ENCODE peak calls at places on chromosomes 12 and 14, in four cellular contexts. C is breast epithelium, N is stomach, U is GM12878. J is an unnamed sample.

GRCh38 chr12:30578426-30578825 is 117.2 kb downstream of the IPO8 start:
- DNase-seq in C (no peak), N (no peak), U (no peak), J (no peak)

GRCh38 chr12:13777374-13777773 is 204.0 kb downstream of the GRIN2B start:
- DNase-seq in C (no peak), N (no peak), U (no peak), J (no peak)

GRCh38 chr14:90242444-90242843 is 13.9 kb upstream of the PSMC1 start:
- DNase-seq in C (no peak), N (no peak), U (no peak), J (no peak)

GRCh38 chr12:29043069-29043468 is 106.0 kb upstream of the FAR2 start:
- DNase-seq in C (no peak), N (no peak), U (no peak), J (no peak)

GRCh38 chr14:68854421-68854820 is 61.6 kb upstream of the ZFP36L1 start:
- DNase-seq in C (no peak), N (no peak), U (no peak), J (no peak)

GRCh38 chr14:73775339-73776193 is 61.4 kb upstream of the PNMA1 start:
- DNase-seq in C (no peak), N (no peak), U (no peak), J (no peak)

GRCh38 chr14:65732112-65732511 is 319.6 kb downstream of the FUT8 start:
- DNase-seq in C (no peak), N (no peak), U (peak; percentile 55), J (peak; percentile 21)

GRCh38 chr12:80041691-80042090 is 57.6 kb upstream of the OTOGL start:
- DNase-seq in C (no peak), N (no peak), U (no peak), J (no peak)

GRCh38 chr12:59834659-59835474 is 239.0 kb downstream of the SLC16A7 start:
- DNase-seq in C (no peak), N (no peak), U (no peak), J (no peak)

GRCh38 chr12:104695453-104696148 is 238.9 kb downstream of the CHST11 start:
- DNase-seq in C (no peak), N (no peak), U (peak; percentile 73), J (no peak)

GRCh38 chr12:109033239-109034196 is 12.7 kb upstream of the SVOP start:
- DNase-seq in C (no peak), N (no peak), U (no peak), J (no peak)

GRCh38 chr14:74608959-74609611 is 3.0 kb downstream of the LTBP2 start:
- DNase-seq in C (peak; percentile 85), N (peak; percentile 88), U (peak; percentile 45), J (peak; percentile 52)

GRCh38 chr14:56949828-56950227 is 139.5 kb upstream of the OTX2 start:
- DNase-seq in C (no peak), N (no peak), U (no peak), J (no peak)

GRCh38 chr12:132986885-132987225 is 688 bp downstream of the ZNF26 start:
- DNase-seq in C (no peak), N (no peak), U (no peak), J (no peak)

GRCh38 chr12:124767075-124767821 is 96.4 kb downstream of the SCARB1 start:
- DNase-seq in C (no peak), N (peak; percentile 86), U (peak; percentile 67), J (peak; percentile 89)
- TF ChIP-seq POLR2AphosphoS5 in C (peak; percentile 49), N (no peak), U (no peak), J (no peak)

GRCh38 chr12:116915326-116915725 is 4.6 kb downstream of the FBXW8 start:
- DNase-seq in C (no peak), N (no peak), U (no peak), J (no peak)

GRCh38 chr12:116916122-116916521 is 5.4 kb downstream of the FBXW8 start:
- DNase-seq in C (no peak), N (no peak), U (no peak), J (no peak)

GRCh38 chr12:116906285-116906684 is 4.5 kb upstream of the FBXW8 start:
- DNase-seq in C (no peak), N (no peak), U (no peak), J (no peak)

GRCh38 chr12:116910280-116910644 is 488 bp upstream of the FBXW8 start:
- DNase-seq in C (no peak), N (no peak), U (no peak), J (no peak)

GRCh38 chr12:116910645-116911449 is at the start of gene FBXW8:
- DNase-seq in C (peak; percentile 25), N (peak; percentile 71), U (no peak), J (peak; percentile 73)
- TF ChIP-seq POLR2A in C (no peak), N (no peak), U (peak; percentile 84), J (peak; percentile 61)

DNA sequence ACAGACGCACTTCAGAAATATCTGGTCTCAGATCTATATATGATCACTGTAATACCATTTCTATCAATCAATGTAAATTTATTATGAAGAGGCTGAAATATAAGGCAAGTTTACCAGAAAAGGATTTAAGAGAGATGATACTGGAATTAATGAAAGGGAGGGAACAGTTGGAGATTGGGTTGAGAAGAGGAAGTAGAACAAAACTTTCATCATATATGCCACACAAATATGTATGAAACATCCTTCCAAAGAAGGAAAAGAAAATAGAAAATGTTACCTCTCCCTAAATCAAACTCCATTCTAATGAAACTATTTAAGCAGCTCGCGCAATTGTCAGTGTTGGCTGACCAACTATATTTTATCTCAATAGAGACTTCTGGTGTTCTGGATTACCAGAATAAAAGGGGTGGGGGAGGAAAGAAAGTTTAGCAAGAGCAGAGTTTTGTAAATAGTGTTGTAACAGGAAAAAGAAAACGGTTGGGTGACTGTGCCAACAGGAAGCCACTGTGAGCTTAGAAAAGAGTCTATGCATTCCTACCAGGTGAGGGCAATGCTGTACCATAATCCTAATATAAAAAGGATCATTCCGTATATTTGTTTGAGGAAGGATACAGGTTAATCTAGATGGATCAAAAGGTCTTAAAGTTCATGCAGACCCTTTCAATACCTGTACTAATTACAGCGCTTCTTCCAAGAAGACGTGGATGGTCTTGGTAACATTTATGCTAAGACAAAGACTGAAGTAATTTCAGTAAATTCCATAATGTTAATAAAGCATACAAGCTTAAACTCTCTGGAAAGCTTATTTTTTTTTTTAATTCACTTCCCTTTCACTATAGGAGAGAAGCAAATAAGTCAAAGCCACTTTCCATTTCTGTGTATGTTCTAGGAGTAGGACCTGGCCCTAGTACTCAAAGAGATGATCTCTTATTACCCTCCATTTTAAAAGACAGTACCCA is 14.5 kb upstream of the LLPH start:
- DNase-seq in C (no peak), N (peak; percentile 65), U (no peak), J (no peak)
- TF ChIP-seq POLR2AphosphoS5 in C (no peak), N (peak; percentile 54), U (no peak), J (no peak)

GRCh38 chr14:100375963-100376735 is 53.0 kb downstream of the SLC25A47 start:
- DNase-seq in C (peak; percentile 93), N (peak; percentile 95), U (peak; percentile 74), J (peak; percentile 68)
- TF ChIP-seq POLR2A in C (peak; percentile 40), N (no peak), U (peak; percentile 91), J (peak; percentile 90)

GRCh38 chr14:64705406-64706118 is 1.3 kb downstream of the PLEKHG3 start:
- DNase-seq in C (no peak), N (no peak), U (no peak), J (no peak)
- TF ChIP-seq POLR2AphosphoS5 in C (no peak), N (no peak), U (no peak), J (no peak)

DNA sequence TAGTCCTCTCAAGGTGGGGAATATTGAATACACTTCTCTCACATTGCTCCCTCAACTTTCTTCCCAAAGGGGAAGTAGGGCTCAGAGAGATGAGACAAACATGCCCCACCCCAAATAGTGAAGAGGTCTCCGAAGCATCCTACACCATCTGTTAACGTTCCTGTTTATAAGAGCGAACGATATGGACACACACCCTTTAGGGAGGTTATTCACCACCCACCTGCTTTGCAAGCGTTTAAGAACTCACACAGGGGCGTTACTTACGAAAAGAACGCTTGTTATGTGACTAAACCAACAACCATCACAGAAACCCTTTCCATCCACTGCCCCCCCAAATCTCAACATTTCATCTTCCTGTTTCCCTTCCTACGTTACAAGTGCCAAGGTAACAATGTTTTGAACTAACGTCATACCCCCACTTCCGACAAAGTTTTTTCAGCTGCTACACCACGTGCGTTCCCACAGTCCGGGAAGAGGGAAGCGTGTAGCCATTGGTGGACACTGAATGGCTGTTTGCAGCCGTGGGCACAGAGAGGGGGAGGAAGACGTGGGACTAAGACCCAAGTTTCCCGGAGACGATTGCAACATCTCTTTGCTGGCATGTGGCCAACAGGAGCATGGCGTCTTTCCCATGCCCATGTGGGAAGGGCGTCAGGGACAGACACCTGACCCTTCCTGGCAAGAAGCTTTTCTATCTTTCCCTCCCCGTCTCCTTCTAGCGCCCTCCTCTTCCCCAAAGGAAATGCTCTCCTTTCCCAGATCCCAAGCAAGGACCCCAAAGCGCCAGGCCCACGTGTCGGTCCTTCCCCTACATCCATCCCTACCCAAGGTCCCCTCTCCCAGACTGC is 1.2 kb downstream of the YBX3 start:
- DNase-seq in C (peak; percentile 97), N (peak; percentile 81), U (peak; percentile 53), J (peak; percentile 20)
- TF ChIP-seq POLR2A in C (peak; percentile 8), N (no peak), U (peak; percentile 60), J (no peak)

GRCh38 chr14:96267916-96268315 is 11.9 kb downstream of the BDKRB1 start:
- DNase-seq in C (no peak), N (no peak), U (no peak), J (no peak)

GRCh38 chr14:96267336-96267735 is 11.3 kb downstream of the BDKRB1 start:
- DNase-seq in C (peak; percentile 66), N (no peak), U (no peak), J (no peak)

GRCh38 chr14:96269359-96269710 is 13.3 kb downstream of the BDKRB1 start:
- DNase-seq in C (no peak), N (no peak), U (no peak), J (no peak)

GRCh38 chr14:96270565-96271420 is 14.8 kb downstream of the BDKRB1 start:
- DNase-seq in C (no peak), N (no peak), U (no peak), J (no peak)

DNA sequence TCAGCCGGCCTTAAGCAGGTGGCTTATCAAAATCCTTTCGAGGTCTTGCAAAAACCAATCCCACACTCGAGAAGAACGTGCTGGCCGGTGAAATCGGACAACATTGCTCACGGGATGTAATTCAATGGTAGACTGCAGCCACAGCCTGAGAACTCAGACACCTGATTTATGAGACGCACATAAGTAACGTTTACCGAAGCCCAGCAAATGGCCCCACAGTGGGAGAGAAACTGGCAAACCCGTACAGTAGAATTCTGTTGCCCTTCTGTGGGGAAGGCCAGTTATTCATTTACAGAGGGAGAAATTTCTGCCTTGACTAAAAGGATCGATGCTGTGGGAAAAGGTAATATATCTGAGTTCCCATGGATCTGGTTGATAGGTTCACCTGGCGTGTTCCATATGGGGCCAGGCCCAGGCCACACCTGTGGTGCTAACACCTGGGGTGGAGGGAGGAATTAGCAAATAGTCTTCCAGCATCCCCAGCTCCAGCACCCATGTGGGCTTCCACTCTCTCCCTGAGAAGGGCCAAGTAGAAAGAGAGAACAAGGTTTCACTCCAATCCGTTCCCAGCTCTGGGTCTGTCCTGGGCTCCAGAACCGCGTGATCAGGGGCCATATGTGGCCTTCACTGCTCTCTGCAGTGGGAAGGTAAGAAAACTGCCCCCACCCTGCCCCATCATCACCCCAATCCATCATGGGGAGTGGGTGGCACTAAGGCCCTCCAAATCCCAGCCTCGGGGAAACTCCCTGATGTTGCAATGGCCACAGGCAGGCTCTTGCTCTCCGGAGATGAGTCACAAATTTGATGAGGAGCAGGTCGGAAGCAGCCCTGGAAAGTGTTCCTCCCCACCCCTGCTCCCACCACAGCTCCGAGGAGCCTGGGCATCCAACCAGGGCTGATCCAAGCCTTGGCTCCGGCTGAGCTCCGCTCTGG is 12.7 kb downstream of the BDKRB1 start:
- DNase-seq in C (no peak), N (no peak), U (no peak), J (no peak)
- TF ChIP-seq POLR2AphosphoS5 in C (peak; percentile 41), N (peak; percentile 55), U (no peak), J (no peak)

J was measured in GM12892.